ENCODE peak calls at places on chromosomes 2 and 18, in four cellular contexts. One of them, this sample, is unnamed.

GRCh38 chr2:197184959-197185586 is 125.5 kb downstream of the ANKRD44 start:
- DNase-seq in tibial artery: peak; percentile 90
- DNase-seq in MM.1S: no peak
- DNase-seq in stomach: peak; percentile 50
- DNase-seq in this sample: no peak

GRCh38 chr2:153433403-153433802 is 45.2 kb downstream of the RPRM start:
- DNase-seq in tibial artery: no peak
- DNase-seq in MM.1S: no peak
- DNase-seq in stomach: no peak
- DNase-seq in this sample: no peak

GRCh38 chr2:172065086-172065485 is 20.2 kb upstream of the DLX1 start:
- DNase-seq in tibial artery: no peak
- DNase-seq in MM.1S: no peak
- DNase-seq in stomach: no peak
- DNase-seq in this sample: no peak

GRCh38 chr18:31611511-31611910 is 19.8 kb downstream of the TTR start:
- DNase-seq in tibial artery: no peak
- DNase-seq in MM.1S: no peak
- DNase-seq in stomach: no peak
- DNase-seq in this sample: peak; percentile 45

GRCh38 chr18:63152096-63152495 is 167.5 kb downstream of the BCL2 start:
- DNase-seq in tibial artery: no peak
- DNase-seq in MM.1S: no peak
- DNase-seq in stomach: no peak
- DNase-seq in this sample: no peak

GRCh38 chr2:124763611-124764010 is 738.5 kb downstream of the CNTNAP5 start:
- DNase-seq in tibial artery: no peak
- DNase-seq in MM.1S: no peak
- DNase-seq in stomach: no peak
- DNase-seq in this sample: no peak

GRCh38 chr18:2978626-2979025 is 34.3 kb downstream of the LPIN2 start:
- DNase-seq in tibial artery: peak; percentile 76
- DNase-seq in MM.1S: peak; percentile 12
- DNase-seq in stomach: no peak
- DNase-seq in this sample: no peak

GRCh38 chr2:30796723-30797122 is 10.5 kb downstream of the CAPN13 start:
- DNase-seq in tibial artery: no peak
- DNase-seq in MM.1S: no peak
- DNase-seq in stomach: peak; percentile 85
- DNase-seq in this sample: no peak

GRCh38 chr2:168525741-168526140 is 69.7 kb downstream of the CERS6 start:
- DNase-seq in tibial artery: no peak
- DNase-seq in MM.1S: no peak
- DNase-seq in stomach: no peak
- DNase-seq in this sample: no peak

GRCh38 chr2:28250006-28250405 is 142.7 kb upstream of the FOSL2 start:
- DNase-seq in tibial artery: no peak
- DNase-seq in MM.1S: no peak
- DNase-seq in stomach: no peak
- DNase-seq in this sample: no peak

GRCh38 chr18:46035701-46036680 is 36.1 kb downstream of the PSTPIP2 start:
- DNase-seq in tibial artery: no peak
- DNase-seq in MM.1S: no peak
- DNase-seq in stomach: no peak
- DNase-seq in this sample: no peak

GRCh38 chr2:160257015-160257741 is 57.1 kb upstream of the ITGB6 start:
- DNase-seq in tibial artery: no peak
- DNase-seq in MM.1S: no peak
- DNase-seq in stomach: no peak
- DNase-seq in this sample: no peak

GRCh38 chr18:32308493-32309120 is 118.8 kb downstream of the MEP1B start:
- DNase-seq in tibial artery: no peak
- DNase-seq in MM.1S: no peak
- DNase-seq in stomach: no peak
- DNase-seq in this sample: no peak

GRCh38 chr18:48539406-48540328 is 836 bp downstream of the CTIF start:
- DNase-seq in tibial artery: peak; percentile 79
- DNase-seq in MM.1S: peak; percentile 16
- DNase-seq in stomach: peak; percentile 32
- DNase-seq in this sample: no peak
- H3K27ac ChIP-seq in tibial artery: peak overlapping the region; percentile 97
- H3K27ac ChIP-seq in MM.1S: peak overlapping the region; percentile 11
- H3K27ac ChIP-seq in stomach: peak overlapping the region; percentile 96
- H3K27ac ChIP-seq in this sample: peak overlapping the region; percentile 96

DNA sequence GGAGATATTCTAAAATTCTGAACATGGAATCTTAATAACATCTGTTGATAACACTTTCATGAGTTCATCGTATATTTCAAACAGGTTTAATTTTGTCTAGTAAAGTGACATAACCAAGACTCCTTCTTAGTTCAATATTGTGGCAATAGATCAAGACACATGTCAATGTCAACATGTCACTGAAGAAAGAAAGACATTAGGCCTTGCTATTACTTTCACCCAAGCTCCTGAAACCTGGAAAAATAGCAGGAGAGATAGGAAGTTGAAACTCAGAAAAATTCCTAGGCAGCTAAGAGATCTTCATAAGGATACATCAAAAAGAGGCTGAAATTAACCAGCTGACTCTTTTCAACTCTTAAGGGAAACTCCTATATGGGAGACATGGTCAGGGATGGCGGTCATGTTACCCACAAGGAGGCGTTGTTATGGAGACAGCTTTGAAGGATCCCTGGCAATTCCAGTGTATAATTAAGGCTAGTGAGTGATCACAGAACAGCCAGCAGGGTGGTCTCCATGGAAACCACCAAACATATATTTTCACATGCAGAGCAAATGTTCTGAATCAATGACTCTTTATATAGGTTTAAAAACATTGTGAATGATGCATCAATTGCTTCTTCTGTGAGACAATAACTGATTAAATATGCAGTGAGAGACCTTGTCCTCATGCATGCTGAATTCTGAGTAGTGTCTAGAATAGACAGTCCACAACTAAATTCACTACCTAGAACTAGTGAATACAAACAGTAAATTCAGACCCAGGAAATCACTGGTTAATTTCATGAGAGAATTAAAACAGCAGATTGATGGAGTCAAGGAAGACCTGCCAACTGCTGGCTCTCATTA is 115.3 kb upstream of the RIOK3 start:
- DNase-seq in tibial artery: no peak
- DNase-seq in MM.1S: no peak
- DNase-seq in stomach: no peak
- DNase-seq in this sample: no peak
- TF ChIP-seq CTCF in tibial artery: no peak
- TF ChIP-seq CTCF in MM.1S: no peak
- TF ChIP-seq CTCF in stomach: no peak
- TF ChIP-seq CTCF in this sample: no peak

DNA sequence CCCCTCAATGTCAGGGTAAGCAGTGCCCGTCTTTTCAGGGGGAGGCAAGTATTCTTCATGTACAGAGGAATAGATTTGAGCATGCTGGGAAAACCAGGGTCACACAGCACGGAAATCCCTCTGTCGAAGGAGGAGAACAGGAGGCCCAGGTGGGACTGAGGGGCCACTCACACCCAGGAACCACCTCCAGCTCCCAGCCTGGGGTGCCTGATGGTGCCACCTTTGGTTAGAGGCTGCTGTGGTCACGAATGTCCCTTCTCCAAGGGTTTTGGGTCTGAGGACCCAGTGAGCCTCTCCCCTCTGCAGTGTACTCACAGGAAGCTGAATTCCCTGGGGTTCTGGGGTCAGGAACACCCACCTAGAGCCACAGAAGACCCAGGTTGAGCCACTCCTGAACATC is 197.3 kb downstream of the ANKRD30B start:
- DNase-seq in tibial artery: no peak
- DNase-seq in MM.1S: no peak
- DNase-seq in stomach: no peak
- DNase-seq in this sample: no peak
- H3K9me3 ChIP-seq in tibial artery: no peaks in the 10 kb centered on the region
- H3K9me3 ChIP-seq in MM.1S: no peaks in the 10 kb centered on the region
- H3K9me3 ChIP-seq in stomach: no peaks in the 10 kb centered on the region
- H3K9me3 ChIP-seq in this sample: no peaks in the 10 kb centered on the region

GRCh38 chr2:130882111-130882510 is 45.4 kb downstream of the ARHGEF4 start:
- DNase-seq in tibial artery: no peak
- DNase-seq in MM.1S: no peak
- DNase-seq in stomach: no peak
- DNase-seq in this sample: no peak

GRCh38 chr2:130884503-130884902 is 47.8 kb downstream of the ARHGEF4 start:
- DNase-seq in tibial artery: no peak
- DNase-seq in MM.1S: no peak
- DNase-seq in stomach: no peak
- DNase-seq in this sample: no peak

GRCh38 chr2:130884013-130884412 is 47.3 kb downstream of the ARHGEF4 start:
- DNase-seq in tibial artery: no peak
- DNase-seq in MM.1S: no peak
- DNase-seq in stomach: no peak
- DNase-seq in this sample: no peak

GRCh38 chr2:130882991-130883390 is 46.3 kb downstream of the ARHGEF4 start:
- DNase-seq in tibial artery: no peak
- DNase-seq in MM.1S: no peak
- DNase-seq in stomach: no peak
- DNase-seq in this sample: no peak

DNA sequence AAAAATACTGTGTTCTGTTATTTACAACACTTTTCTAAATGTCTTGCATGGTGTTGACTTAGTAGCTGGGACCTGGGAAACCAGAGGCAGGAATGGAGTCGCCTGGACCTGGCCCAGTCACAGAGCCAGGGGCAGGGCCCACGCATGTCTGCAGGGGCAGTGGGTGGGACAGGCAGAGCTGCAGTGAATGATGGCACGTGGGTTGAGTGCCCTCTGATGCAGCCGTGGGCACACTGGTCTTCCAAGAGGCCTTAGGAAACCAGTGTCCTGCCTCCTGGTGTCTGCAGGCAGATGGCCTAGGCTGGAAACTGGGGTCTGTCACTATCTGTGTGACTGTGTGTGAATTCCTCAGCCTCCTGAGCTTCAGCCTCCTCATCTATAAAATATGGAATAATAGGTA is 46.8 kb downstream of the ARHGEF4 start:
- DNase-seq in tibial artery: no peak
- DNase-seq in MM.1S: no peak
- DNase-seq in stomach: no peak
- DNase-seq in this sample: no peak
- H3K27ac ChIP-seq in tibial artery: no peak overlapping the region
- H3K27ac ChIP-seq in MM.1S: no peak overlapping the region
- H3K27ac ChIP-seq in stomach: no peak overlapping the region
- H3K27ac ChIP-seq in this sample: no peak overlapping the region

GRCh38 chr18:49335677-49336076 is 124.8 kb downstream of the DYM start:
- DNase-seq in tibial artery: no peak
- DNase-seq in MM.1S: no peak
- DNase-seq in stomach: no peak
- DNase-seq in this sample: no peak
- TF ChIP-seq CTCF in tibial artery: no peak
- TF ChIP-seq CTCF in MM.1S: no peak
- TF ChIP-seq CTCF in stomach: no peak
- TF ChIP-seq CTCF in this sample: no peak

DNA sequence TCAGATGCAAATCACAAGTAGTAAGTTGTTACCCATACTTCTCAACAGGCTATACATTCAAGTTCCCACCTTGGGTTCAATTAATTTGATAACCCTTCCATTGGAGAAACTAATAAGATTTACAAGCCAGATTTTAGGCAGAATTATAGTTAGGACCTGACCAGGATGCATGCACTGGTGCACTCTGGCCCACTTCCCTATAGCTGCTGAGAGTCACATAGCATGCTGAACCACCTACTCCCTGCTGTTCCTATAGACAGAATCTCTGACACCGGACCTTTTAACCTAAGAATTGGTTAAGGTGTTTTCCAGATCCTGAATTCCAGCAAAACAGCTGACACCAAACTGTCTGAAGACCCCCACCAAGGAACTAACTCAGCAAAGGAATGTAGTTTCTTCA is 26.2 kb downstream of the FAM210A start:
- DNase-seq in tibial artery: no peak
- DNase-seq in MM.1S: no peak
- DNase-seq in stomach: no peak
- DNase-seq in this sample: no peak
- H3K9me3 ChIP-seq in tibial artery: no peaks in the 10 kb centered on the region
- H3K9me3 ChIP-seq in MM.1S: no peaks in the 10 kb centered on the region
- H3K9me3 ChIP-seq in stomach: no peaks in the 10 kb centered on the region
- H3K9me3 ChIP-seq in this sample: no peaks in the 10 kb centered on the region

GRCh38 chr2:11554430-11554764 is 20.6 kb downstream of the GREB1 start:
- DNase-seq in tibial artery: no peak
- DNase-seq in MM.1S: peak; percentile 67
- DNase-seq in stomach: no peak
- DNase-seq in this sample: no peak
- H3K27ac ChIP-seq in tibial artery: no peak overlapping the region
- H3K27ac ChIP-seq in MM.1S: peak overlapping the region; percentile 34
- H3K27ac ChIP-seq in stomach: no peak overlapping the region
- H3K27ac ChIP-seq in this sample: no peak overlapping the region